ENCODE peak calls at places on chromosomes 4 and X, in five cellular contexts. P is mesenchymal stem cell; M is GM23338; F is CD4-positive, alpha-beta T cell; B is heart right ventricle. J is an unnamed sample.

GRCh38 chrX:10044021-10044420 is 76.9 kb downstream of the CLDN34 start:
- DNase-seq in P (no peak), M (no peak), F (no peak), B (no peak), J (no peak)

GRCh38 chr4:33091961-33092360 is 2371.8 kb downstream of the PCDH7 start:
- DNase-seq in M (no peak), F (no peak), P (no peak), B (no peak), J (no peak)

GRCh38 chrX:121254336-121254735 is 206.9 kb downstream of the GLUD2 start:
- DNase-seq in B (no peak), F (no peak), P (no peak), M (peak; percentile 47), J (no peak)

GRCh38 chr4:99087887-99088484 is 602 bp downstream of the ADH5 start:
- DNase-seq in P (peak; percentile 85), M (peak; percentile 57), F (no peak), B (peak; percentile 44), J (no peak)

GRCh38 chrX:41025926-41026325 is 59.3 kb upstream of the USP9X start:
- DNase-seq in P (no peak), B (no peak), F (no peak), M (peak; percentile 63), J (no peak)

GRCh38 chr4:2843909-2844584 is 403 bp downstream of the ADD1 start:
- DNase-seq in M (peak; percentile 61), P (peak; percentile 58), B (peak; percentile 63), F (no peak), J (peak; percentile 46)

GRCh38 chrX:119605398-119605738 is 856 bp downstream of the NKRF start:
- DNase-seq in M (peak; percentile 64), F (no peak), B (peak; percentile 20), P (peak; percentile 3), J (no peak)

GRCh38 chr4:91222019-91222418 is 1081.7 kb upstream of the GRID2 start:
- DNase-seq in M (peak; percentile 6), P (no peak), B (no peak), F (no peak), J (no peak)

DNA sequence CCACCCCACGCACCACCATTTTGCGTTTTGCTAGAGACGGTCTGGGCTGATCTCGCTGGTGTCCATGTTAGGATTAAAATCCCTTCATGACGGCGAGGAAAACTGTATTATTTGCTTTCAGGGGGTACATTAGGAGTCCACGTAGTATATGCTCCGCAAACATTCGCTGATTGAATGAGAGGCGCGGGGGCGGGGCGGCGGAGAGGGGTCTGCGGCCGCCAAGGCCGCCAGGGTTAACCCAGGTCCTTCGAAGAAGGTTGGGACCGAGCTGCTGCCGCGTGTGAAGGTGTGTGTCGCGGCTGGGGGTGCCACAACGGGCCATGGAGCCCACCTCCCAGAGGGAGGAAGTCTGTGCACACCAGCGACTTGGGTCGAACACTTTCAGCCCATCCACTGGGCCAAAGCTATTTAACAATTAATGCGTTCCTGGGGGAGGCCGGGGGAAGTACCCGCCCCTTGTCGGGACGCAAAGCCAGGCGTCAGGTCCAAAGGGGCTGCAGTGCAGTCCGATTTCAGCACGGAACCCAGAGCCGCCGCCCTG is 6.4 kb upstream of the PITX2 start:
- DNase-seq in P (peak; percentile 19), B (no peak), M (peak; percentile 61), F (no peak), J (no peak)
- H3K27me3 ChIP-seq in P (peaks cover 88% of the 10 kb centered on the region), B (peaks cover 100% of the 10 kb centered on the region), M (peaks cover 99% of the 10 kb centered on the region), F (peaks cover 98% of the 10 kb centered on the region), J (no peaks in the 10 kb centered on the region)

GRCh38 chrX:154329284-154329683 is 33.7 kb downstream of the TKTL1 start:
- DNase-seq in B (no peak), F (no peak), P (no peak), M (no peak), J (no peak)

GRCh38 chrX:154332561-154332960 is 37.0 kb downstream of the TKTL1 start:
- DNase-seq in M (no peak), F (no peak), B (no peak), P (no peak), J (no peak)

GRCh38 chrX:154325541-154325940 is 29.9 kb downstream of the TKTL1 start:
- DNase-seq in F (no peak), M (no peak), P (peak; percentile 33), B (no peak), J (no peak)

GRCh38 chrX:154327026-154327820 is 31.6 kb downstream of the TKTL1 start:
- DNase-seq in F (peak; percentile 31), B (no peak), M (no peak), P (no peak), J (no peak)

GRCh38 chrX:154328646-154329045 is 33.1 kb downstream of the TKTL1 start:
- DNase-seq in P (no peak), F (no peak), B (no peak), M (no peak), J (no peak)
- H3K27me3 ChIP-seq in P (peaks cover 10% of the 10 kb centered on the region), F (no peaks in the 10 kb centered on the region), B (peaks cover 63% of the 10 kb centered on the region), M (no peaks in the 10 kb centered on the region), J (peaks cover 27% of the 10 kb centered on the region)

GRCh38 chrX:132741706-132742105 is 216.7 kb downstream of the HS6ST2 start:
- DNase-seq in F (no peak), B (no peak), P (peak; percentile 7), M (no peak), J (no peak)
- H3K27me3 ChIP-seq in F (no peaks in the 10 kb centered on the region), B (peaks cover 44% of the 10 kb centered on the region), P (no peaks in the 10 kb centered on the region), M (peaks cover 39% of the 10 kb centered on the region), J (no peaks in the 10 kb centered on the region)

GRCh38 chrX:79367907-79368306 is 773 bp upstream of the ITM2A start:
- DNase-seq in F (no peak), B (no peak), P (no peak), M (peak; percentile 9), J (no peak)
- H3K27me3 ChIP-seq in F (no peaks in the 10 kb centered on the region), B (peaks cover under 1% of the 10 kb centered on the region), P (no peaks in the 10 kb centered on the region), M (no peaks in the 10 kb centered on the region), J (peaks cover 6% of the 10 kb centered on the region)

GRCh38 chrX:123153846-123154335 is 30.2 kb upstream of the GRIA3 start:
- DNase-seq in M (no peak), B (no peak), P (no peak), F (no peak), J (no peak)
- H3K27me3 ChIP-seq in M (no peaks in the 10 kb centered on the region), B (no peaks in the 10 kb centered on the region), P (no peaks in the 10 kb centered on the region), F (no peaks in the 10 kb centered on the region), J (no peaks in the 10 kb centered on the region)